ENCODE peak calls at places on chromosomes 6 and 20, in ten cellular contexts. One of them, this sample, is unnamed.

GRCh38 chr6:138655828-138656227 is 117.7 kb upstream of the CCDC28A start:
- DNase-seq in transverse colon: no peak
- DNase-seq in memory B cell: no peak
- DNase-seq in LoVo: no peak
- DNase-seq in GM23248: no peak
- DNase-seq in ovary: no peak
- DNase-seq in activated CD4-positive, alpha-beta T cell treated with anti-CD3 and anti-CD28 coated beads, Interleukin-2, amount 50 U/mL, for 48 hours: no peak
- DNase-seq in iPS DF 19.7: no peak
- DNase-seq in tibial nerve: no peak
- DNase-seq in HT-29: no peak
- DNase-seq in this sample: no peak

GRCh38 chr6:144912474-144912873 is 627.3 kb downstream of the UTRN start:
- DNase-seq in transverse colon: no peak
- DNase-seq in GM23248: peak; percentile 90
- DNase-seq in memory B cell: no peak
- DNase-seq in HT-29: no peak
- DNase-seq in tibial nerve: no peak
- DNase-seq in LoVo: peak; percentile 43
- DNase-seq in ovary: no peak
- DNase-seq in iPS DF 19.7: no peak
- DNase-seq in activated CD4-positive, alpha-beta T cell treated with anti-CD3 and anti-CD28 coated beads, Interleukin-2, amount 50 U/mL, for 48 hours: no peak
- DNase-seq in this sample: no peak

GRCh38 chr20:54062812-54063280 is 7.5 kb downstream of the BCAS1 start:
- DNase-seq in GM23248: peak; percentile 75
- DNase-seq in iPS DF 19.7: no peak
- DNase-seq in activated CD4-positive, alpha-beta T cell treated with anti-CD3 and anti-CD28 coated beads, Interleukin-2, amount 50 U/mL, for 48 hours: no peak
- DNase-seq in HT-29: peak; percentile 89
- DNase-seq in transverse colon: no peak
- DNase-seq in tibial nerve: no peak
- DNase-seq in ovary: no peak
- DNase-seq in memory B cell: no peak
- DNase-seq in LoVo: peak; percentile 69
- DNase-seq in this sample: no peak

GRCh38 chr6:109669811-109670210 is 21.2 kb downstream of the AK9 start:
- DNase-seq in activated CD4-positive, alpha-beta T cell treated with anti-CD3 and anti-CD28 coated beads, Interleukin-2, amount 50 U/mL, for 48 hours: no peak
- DNase-seq in iPS DF 19.7: no peak
- DNase-seq in memory B cell: no peak
- DNase-seq in HT-29: no peak
- DNase-seq in ovary: no peak
- DNase-seq in LoVo: no peak
- DNase-seq in tibial nerve: no peak
- DNase-seq in transverse colon: no peak
- DNase-seq in GM23248: no peak
- DNase-seq in this sample: no peak

GRCh38 chr6:168221000-168221399 is 98.6 kb downstream of the DACT2 start:
- DNase-seq in HT-29: no peak
- DNase-seq in tibial nerve: no peak
- DNase-seq in memory B cell: no peak
- DNase-seq in ovary: no peak
- DNase-seq in GM23248: no peak
- DNase-seq in activated CD4-positive, alpha-beta T cell treated with anti-CD3 and anti-CD28 coated beads, Interleukin-2, amount 50 U/mL, for 48 hours: no peak
- DNase-seq in LoVo: no peak
- DNase-seq in transverse colon: no peak
- DNase-seq in iPS DF 19.7: no peak
- DNase-seq in this sample: no peak

GRCh38 chr20:41437836-41438235 is 71.2 kb upstream of the EMILIN3 start:
- DNase-seq in activated CD4-positive, alpha-beta T cell treated with anti-CD3 and anti-CD28 coated beads, Interleukin-2, amount 50 U/mL, for 48 hours: no peak
- DNase-seq in GM23248: no peak
- DNase-seq in LoVo: no peak
- DNase-seq in ovary: no peak
- DNase-seq in HT-29: no peak
- DNase-seq in memory B cell: no peak
- DNase-seq in iPS DF 19.7: no peak
- DNase-seq in transverse colon: no peak
- DNase-seq in tibial nerve: no peak
- DNase-seq in this sample: no peak

GRCh38 chr6:4640139-4640538 is 136.1 kb upstream of the CDYL start:
- DNase-seq in HT-29: no peak
- DNase-seq in tibial nerve: no peak
- DNase-seq in ovary: no peak
- DNase-seq in activated CD4-positive, alpha-beta T cell treated with anti-CD3 and anti-CD28 coated beads, Interleukin-2, amount 50 U/mL, for 48 hours: no peak
- DNase-seq in transverse colon: no peak
- DNase-seq in memory B cell: no peak
- DNase-seq in LoVo: no peak
- DNase-seq in GM23248: peak; percentile 58
- DNase-seq in iPS DF 19.7: no peak
- DNase-seq in this sample: no peak

GRCh38 chr6:13454286-13455221 is 32.8 kb downstream of the GFOD1 start:
- DNase-seq in tibial nerve: no peak
- DNase-seq in memory B cell: peak; percentile 26
- DNase-seq in iPS DF 19.7: no peak
- DNase-seq in activated CD4-positive, alpha-beta T cell treated with anti-CD3 and anti-CD28 coated beads, Interleukin-2, amount 50 U/mL, for 48 hours: peak; percentile 81
- DNase-seq in HT-29: peak; percentile 23
- DNase-seq in ovary: no peak
- DNase-seq in transverse colon: peak; percentile 62
- DNase-seq in LoVo: no peak
- DNase-seq in GM23248: peak; percentile 75
- DNase-seq in this sample: peak; percentile 43

This sample was measured in uterus.